ENCODE peak calls at places on chromosomes 13 and 19, in eight cellular contexts. V is effector memory CD4-positive, alpha-beta T cell; X is aorta; O is PC-9; E is endodermal cell; L is Peyer's patch; S is transverse colon; N is cardiac muscle cell. I is an unnamed sample.

GRCh38 chr19:4647676-4648644 is 8.6 kb downstream of the TNFAIP8L1 start:
- DNase-seq in L (no peak), V (no peak), S (no peak), E (peak; percentile 81), N (no peak), X (no peak), O (no peak), I (peak; percentile 87)

GRCh38 chr19:12603714-12604113 is 6.9 kb downstream of the ZNF490 start:
- DNase-seq in E (no peak), O (no peak), L (no peak), S (peak; percentile 17), V (no peak), N (no peak), X (no peak), I (no peak)

GRCh38 chr13:35475131-35475959 is 1.1 kb downstream of the MAB21L1 start:
- DNase-seq in S (peak; percentile 8), V (no peak), E (peak; percentile 79), O (no peak), N (peak; percentile 39), L (no peak), X (peak; percentile 76), I (peak; percentile 42)

GRCh38 chr13:110000534-110001345 is 214.4 kb upstream of the IRS2 start:
- DNase-seq in L (no peak), N (no peak), E (no peak), O (no peak), V (no peak), S (no peak), X (no peak), I (no peak)

GRCh38 chr19:31214086-31214485 is 135.2 kb downstream of the TSHZ3 start:
- DNase-seq in E (no peak), N (no peak), S (peak; percentile 69), X (peak; percentile 76), O (peak; percentile 57), V (peak; percentile 83), L (peak; percentile 51), I (peak; percentile 38)

GRCh38 chr13:26985285-26985878 is 186.2 kb downstream of the USP12 start:
- DNase-seq in V (peak; percentile 38), N (peak; percentile 79), X (no peak), L (peak; percentile 47), O (peak; percentile 74), S (peak; percentile 82), E (peak; percentile 88), I (no peak)

GRCh38 chr19:3336680-3337523 is 29.5 kb upstream of the NFIC start:
- DNase-seq in L (peak; percentile 90), N (no peak), V (no peak), E (no peak), O (peak; percentile 62), S (peak; percentile 94), X (peak; percentile 96), I (peak; percentile 95)

GRCh38 chr19:42051166-42052115 is 18.6 kb downstream of the GRIK5 start:
- DNase-seq in V (no peak), E (no peak), X (no peak), O (peak; percentile 96), N (no peak), L (no peak), S (no peak), I (no peak)

GRCh38 chr19:10292789-10293636 is 3.3 kb downstream of the ICAM5 start:
- DNase-seq in X (no peak), L (peak; percentile 52), V (no peak), S (peak; percentile 14), O (no peak), N (no peak), E (no peak), I (no peak)

GRCh38 chr19:32869369-32870153 is at the start of gene SLC7A9:
- DNase-seq in S (no peak), N (no peak), V (no peak), L (peak; percentile 71), X (no peak), E (no peak), O (no peak), I (no peak)

GRCh38 chr19:42301646-42302204 is at the start of gene PRR19:
- DNase-seq in L (no peak), S (peak; percentile 48), E (no peak), O (no peak), X (no peak), N (no peak), V (no peak), I (no peak)

GRCh38 chr13:49304763-49305695 is 57.3 kb downstream of the CDADC1 start:
- DNase-seq in O (no peak), N (no peak), V (no peak), X (no peak), E (no peak), S (no peak), L (no peak), I (no peak)

GRCh38 chr13:109357751-109358150 is 428.6 kb downstream of the IRS2 start:
- DNase-seq in E (no peak), V (no peak), L (no peak), X (no peak), N (no peak), O (no peak), S (no peak), I (no peak)

GRCh38 chr19:44303305-44303704 is 1.5 kb downstream of the ZNF235 start:
- DNase-seq in S (no peak), V (no peak), O (no peak), E (no peak), X (no peak), L (no peak), N (no peak), I (no peak)

GRCh38 chr19:44304659-44305193 is at the start of gene ZNF235:
- DNase-seq in S (peak; percentile 90), E (peak; percentile 96), N (peak; percentile 93), L (peak; percentile 85), V (peak; percentile 34), O (peak; percentile 97), X (peak; percentile 96), I (peak; percentile 95)

GRCh38 chr19:44305457-44305856 is 632 bp upstream of the ZNF235 start:
- DNase-seq in L (no peak), E (no peak), N (no peak), S (no peak), X (no peak), O (no peak), V (no peak), I (no peak)

GRCh38 chr19:44306283-44306682 is 1.5 kb upstream of the ZNF235 start:
- DNase-seq in E (no peak), X (no peak), N (no peak), S (no peak), V (no peak), O (no peak), L (no peak), I (no peak)

GRCh38 chr19:44303976-44304568 is 753 bp downstream of the ZNF235 start:
- DNase-seq in X (no peak), L (no peak), O (no peak), V (no peak), N (peak; percentile 30), E (peak; percentile 48), S (peak; percentile 12), I (no peak)
- H3K27ac ChIP-seq in X (no peak overlapping the region), L (no peak overlapping the region), O (peak overlapping the region; percentile 49), V (no peak overlapping the region), N (peak overlapping the region; percentile 90), E (peak overlapping the region; percentile 58), S (peak overlapping the region; percentile 90), I (no peak overlapping the region)

DNA sequence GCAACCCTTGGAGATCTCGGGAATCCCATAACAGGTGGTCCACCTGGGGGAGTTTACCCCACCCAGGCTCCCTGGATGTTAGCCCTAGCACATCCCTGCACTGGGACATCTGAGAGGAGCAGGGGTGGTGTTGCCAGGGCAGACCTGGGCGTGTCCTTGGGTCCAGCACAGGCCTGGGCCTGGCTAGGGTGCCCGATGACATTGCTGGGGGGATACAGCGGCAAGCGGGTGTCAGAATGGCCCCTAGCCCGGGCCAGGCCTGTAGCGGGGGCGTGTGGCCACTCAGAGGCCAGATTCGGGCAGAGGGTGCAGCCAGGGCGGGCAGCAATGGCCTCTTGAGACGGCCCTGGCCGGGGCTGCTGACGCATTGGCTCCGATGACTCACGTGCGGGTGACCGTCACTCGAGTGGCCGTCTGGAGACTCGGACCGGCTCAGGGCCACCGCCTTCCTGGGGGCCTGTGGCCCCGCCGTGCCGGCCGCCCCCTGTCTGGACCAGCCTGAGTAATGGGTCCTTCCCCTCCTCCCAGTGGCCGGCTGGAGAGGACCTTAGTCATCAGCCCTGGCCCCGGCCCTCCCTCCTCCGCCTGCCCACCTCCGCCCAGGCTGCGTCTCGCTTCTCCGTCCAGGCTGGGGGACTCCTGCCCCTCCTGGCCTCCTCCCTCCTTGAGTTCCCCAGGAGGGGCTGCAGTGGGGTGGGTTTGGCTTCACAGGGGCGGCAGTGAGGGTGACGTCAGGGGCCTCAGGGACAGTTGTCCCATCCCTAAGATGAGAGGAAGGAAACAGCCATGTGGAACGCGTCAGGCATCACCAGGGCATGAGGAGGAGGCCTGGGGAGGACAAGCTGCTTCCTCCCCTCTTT is 23.2 kb upstream of the CRTC1 start:
- DNase-seq in N (no peak), V (no peak), S (peak; percentile 28), O (no peak), L (no peak), E (peak; percentile 43), X (peak; percentile 96), I (peak; percentile 93)
- H3K4me1 ChIP-seq in N (no peaks in the 10 kb centered on the region), V (peaks cover 7% of the 10 kb centered on the region), S (no peaks in the 10 kb centered on the region), O (no peaks in the 10 kb centered on the region), L (no peaks in the 10 kb centered on the region), E (no peaks in the 10 kb centered on the region), X (no peaks in the 10 kb centered on the region), I (peaks cover 16% of the 10 kb centered on the region)

GRCh38 chr19:11304936-11305335 is 9.0 kb downstream of the TSPAN16 start:
- DNase-seq in O (no peak), E (no peak), L (no peak), S (no peak), V (no peak), X (no peak), N (no peak), I (no peak)

GRCh38 chr19:11300811-11301120 is 4.8 kb downstream of the TSPAN16 start:
- DNase-seq in S (no peak), E (no peak), N (no peak), X (no peak), L (no peak), V (no peak), O (no peak), I (no peak)

DNA sequence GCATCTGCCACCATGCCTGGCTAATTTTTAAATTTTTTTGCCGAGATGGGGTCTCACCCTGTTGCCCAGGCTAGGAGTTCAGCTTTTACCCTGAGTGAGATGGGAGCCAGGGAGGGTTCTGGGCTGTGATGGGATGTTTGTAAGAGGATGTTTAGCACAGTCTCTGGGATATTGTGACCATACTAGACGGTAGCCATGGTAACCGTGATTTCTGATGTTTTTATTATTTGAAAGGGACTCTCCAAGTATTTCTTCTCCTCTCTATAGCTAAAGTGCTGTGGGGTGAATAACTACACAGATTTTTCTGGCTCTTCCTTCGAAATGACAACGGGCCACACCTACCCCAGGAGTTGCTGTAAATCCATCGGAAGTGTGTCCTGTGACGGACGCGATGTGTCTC is 10.4 kb downstream of the TSPAN16 start:
- DNase-seq in S (no peak), O (no peak), L (no peak), V (no peak), N (no peak), X (no peak), E (no peak), I (no peak)
- H3K27ac ChIP-seq in S (no peak overlapping the region), O (no peak overlapping the region), L (no peak overlapping the region), V (no peak overlapping the region), N (no peak overlapping the region), X (no peak overlapping the region), E (no peak overlapping the region), I (no peak overlapping the region)

DNA sequence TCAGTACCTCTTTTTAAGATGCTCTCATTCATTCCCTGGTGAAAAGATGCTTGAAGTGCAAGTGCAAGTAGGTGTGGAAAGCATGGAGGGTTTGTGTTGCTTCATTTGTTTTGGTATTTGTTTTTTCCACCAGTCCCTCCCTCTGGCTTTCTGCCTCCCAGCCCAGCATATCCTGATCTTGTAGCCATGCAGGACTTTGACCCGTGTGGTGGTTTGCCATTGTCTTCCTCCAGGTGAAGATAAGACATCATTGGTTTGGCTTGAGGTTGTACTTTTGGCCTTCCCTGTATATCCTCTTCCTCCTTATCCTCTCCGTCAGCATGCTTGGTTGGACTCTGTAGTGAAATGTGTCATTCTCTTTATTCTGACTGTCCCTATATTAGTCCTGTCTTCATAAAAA is 9.1 kb downstream of the SPINT2 start:
- DNase-seq in S (peak; percentile 80), E (no peak), V (no peak), L (peak; percentile 78), O (no peak), X (no peak), N (no peak), I (peak; percentile 4)
- H3K4me1 ChIP-seq in S (peaks cover 37% of the 10 kb centered on the region), E (peaks cover 7% of the 10 kb centered on the region), V (no peaks in the 10 kb centered on the region), L (no peaks in the 10 kb centered on the region), O (peaks cover 76% of the 10 kb centered on the region), X (peaks cover 5% of the 10 kb centered on the region), N (peaks cover 32% of the 10 kb centered on the region), I (peaks cover 9% of the 10 kb centered on the region)